ENCODE peak calls at places on chromosome 18, in eight cellular contexts. J is upper lobe of right lung, K is cardiac muscle cell, N is HCT116, M is bronchial epithelial cell, O is H9, A is stomach, B is PC-9. W is an unnamed sample. For H3K27me3, the result is how much of the 10 kb centered on the place peaks cover.

GRCh38 chr18:5150888-5151287 is 46.2 kb downstream of the AKAIN1 start:
- DNase-seq in J (no peak), K (no peak), N (no peak), M (no peak), O (no peak), A (no peak), B (no peak), W (no peak)

GRCh38 chr18:29164993-29165599 is 988.2 kb upstream of the CDH2 start:
- DNase-seq in J (no peak), K (peak), N (peak), M (peak), O (no peak), A (no peak), B (no peak), W (no peak)

GRCh38 chr18:3150274-3150673 is 69.5 kb downstream of the MYOM1 start:
- DNase-seq in J (no peak), K (no peak), N (no peak), M (no peak), O (no peak), A (no peak), B (no peak), W (no peak)

GRCh38 chr18:8668381-8668780 is 37.0 kb upstream of the MTCL1 start:
- DNase-seq in J (no peak), K (no peak), N (no peak), M (peak), O (no peak), A (no peak), B (no peak), W (no peak)

GRCh38 chr18:31557446-31557845 is 34.2 kb upstream of the TTR start:
- DNase-seq in J (no peak), K (no peak), N (no peak), M (no peak), O (peak), A (no peak), B (no peak), W (no peak)

GRCh38 chr18:46668135-46668534 is 11.1 kb upstream of the LOXHD1 start:
- DNase-seq in J (no peak), K (no peak), N (no peak), M (no peak), O (no peak), A (no peak), B (no peak), W (peak)

GRCh38 chr18:58754544-58755068 is 83.3 kb downstream of the MALT1 start:
- DNase-seq in J (peak), K (peak), N (no peak), M (no peak), O (no peak), A (no peak), B (no peak), W (no peak)

GRCh38 chr18:74499633-74500032 is 3.5 kb downstream of the CNDP2 start:
- DNase-seq in J (peak), K (no peak), N (no peak), M (peak), O (peak), A (peak), B (peak), W (peak)

GRCh38 chr18:79426376-79427300 is 30.9 kb downstream of the NFATC1 start:
- DNase-seq in J (no peak), K (no peak), N (no peak), M (no peak), O (no peak), A (no peak), B (no peak), W (no peak)

GRCh38 chr18:79429785-79430281 is 34.1 kb downstream of the NFATC1 start:
- DNase-seq in J (no peak), K (no peak), N (no peak), M (no peak), O (no peak), A (no peak), B (no peak), W (no peak)

GRCh38 chr18:79429381-79429780 is 33.7 kb downstream of the NFATC1 start:
- DNase-seq in J (no peak), K (no peak), N (no peak), M (no peak), O (no peak), A (no peak), B (no peak), W (no peak)

GRCh38 chr18:79427368-79428225 is 31.9 kb downstream of the NFATC1 start:
- DNase-seq in J (no peak), K (no peak), N (no peak), M (no peak), O (no peak), A (no peak), B (no peak), W (no peak)

GRCh38 chr18:79428287-79428686 is 32.6 kb downstream of the NFATC1 start:
- DNase-seq in J (no peak), K (no peak), N (no peak), M (no peak), O (no peak), A (no peak), B (no peak), W (no peak)
- H3K27me3 ChIP-seq in J (under half), K (under half), N (under half), M (under half), O (under half), A (under half), B (under half), W (under half)

GRCh38 chr18:22034276-22034675 is 135.1 kb upstream of the GATA6 start:
- DNase-seq in J (no peak), K (no peak), N (no peak), M (no peak), O (no peak), A (no peak), B (no peak), W (no peak)
- H3K27me3 ChIP-seq in J (under half), K (under half), N (under half), M (under half), O (under half), A (under half), B (under half), W (under half)

DNA sequence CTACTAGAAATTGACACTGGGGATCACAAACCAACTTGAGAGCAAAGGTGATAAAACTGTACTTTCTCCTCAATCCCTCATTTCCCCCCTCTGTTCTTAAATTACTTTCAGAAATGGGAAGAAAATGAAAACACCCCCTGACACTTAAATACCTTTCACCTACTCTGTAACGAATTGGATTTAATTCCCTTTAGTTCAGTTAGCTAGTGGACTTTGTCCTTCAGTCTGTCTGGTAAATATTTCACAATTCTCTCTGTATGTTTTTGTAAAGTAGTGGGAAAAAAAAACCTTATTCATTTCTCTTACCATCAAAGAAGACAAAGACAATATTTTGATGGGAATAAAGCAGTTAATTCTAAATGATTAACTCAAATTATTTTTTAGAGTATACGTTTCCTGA is 85.7 kb downstream of the CDH2 start:
- DNase-seq in J (no peak), K (no peak), N (no peak), M (no peak), O (no peak), A (no peak), B (no peak), W (no peak)
- H3K27me3 ChIP-seq in J (under half), K (under half), N (under half), M (under half), O (under half), A (under half), B (under half), W (under half)

DNA sequence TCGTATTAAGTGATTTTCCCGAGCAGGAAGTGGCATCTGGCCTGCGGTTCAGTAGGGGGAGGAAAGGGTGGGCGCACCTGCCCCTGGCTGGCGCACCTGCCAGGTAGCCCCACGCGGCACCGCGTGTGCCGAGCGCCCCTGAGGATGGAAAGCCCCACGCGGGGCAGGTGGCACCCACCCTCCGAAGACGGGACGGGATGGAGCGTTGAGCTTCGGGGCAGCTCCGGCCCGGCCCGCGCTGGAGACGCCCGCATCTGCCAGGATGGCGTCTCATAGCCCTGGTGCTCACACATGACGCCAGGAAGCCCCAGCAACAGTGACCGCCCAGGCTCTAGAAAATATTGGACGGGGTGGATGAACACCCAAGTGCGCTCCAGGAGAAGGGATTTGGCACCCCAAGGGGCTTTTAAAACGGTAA is 2.5 kb upstream of the NFATC1 start:
- DNase-seq in J (peak), K (no peak), N (no peak), M (no peak), O (no peak), A (no peak), B (no peak), W (peak)
- H3K27me3 ChIP-seq in J (under half), K (half or more), N (under half), M (under half), O (under half), A (half or more), B (under half), W (under half)

GRCh38 chr18:13281406-13281805 is 62.8 kb downstream of the LDLRAD4 start:
- DNase-seq in J (peak), K (no peak), N (no peak), M (no peak), O (no peak), A (no peak), B (no peak), W (no peak)
- H3K27me3 ChIP-seq in J (under half), K (under half), N (under half), M (under half), O (under half), A (under half), B (half or more), W (under half)

DNA sequence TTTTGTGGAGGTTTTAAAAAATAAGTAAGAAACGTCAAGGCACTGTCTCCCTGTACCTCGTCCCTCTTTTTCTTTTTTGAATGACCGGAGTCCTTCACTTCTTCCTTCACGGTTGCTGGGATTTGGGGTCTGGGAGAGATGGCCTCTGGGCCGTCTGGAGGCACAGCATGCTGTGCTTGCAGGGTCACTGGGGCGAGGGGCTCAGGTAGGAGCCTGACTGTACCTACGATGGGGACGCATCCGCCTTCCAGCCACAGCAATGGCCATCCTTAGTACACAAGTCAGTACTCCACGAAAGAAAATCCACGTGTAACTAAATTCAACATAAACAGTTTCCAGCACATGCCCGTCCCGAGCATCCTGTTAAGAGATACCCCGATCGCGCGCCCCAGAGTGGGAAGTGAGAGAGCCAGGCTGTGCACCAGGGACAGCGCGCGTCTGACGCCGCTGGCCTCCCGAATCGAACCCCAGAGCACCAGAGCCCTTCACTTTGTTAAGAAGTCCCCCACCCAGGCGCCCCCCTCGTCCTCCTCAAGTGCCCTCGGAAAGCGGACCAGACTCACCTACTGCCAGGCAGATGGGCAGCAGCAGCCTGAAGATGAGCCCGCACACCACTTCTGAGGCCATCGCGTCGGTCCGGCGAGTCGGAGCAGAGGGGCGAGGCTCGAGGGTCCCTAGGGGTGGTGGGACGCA is 1.3 kb downstream of the PIEZO2 start:
- DNase-seq in J (no peak), K (no peak), N (no peak), M (no peak), O (peak), A (no peak), B (no peak), W (no peak)
- H3K27me3 ChIP-seq in J (under half), K (half or more), N (under half), M (under half), O (under half), A (half or more), B (half or more), W (under half)

GRCh38 chr18:39746201-39746600 is 2180.6 kb upstream of the CELF4 start:
- DNase-seq in J (no peak), K (no peak), N (no peak), M (no peak), O (no peak), A (no peak), B (no peak), W (no peak)
- H3K27me3 ChIP-seq in J (under half), K (under half), N (under half), M (under half), O (under half), A (under half), B (under half), W (under half)

DNA sequence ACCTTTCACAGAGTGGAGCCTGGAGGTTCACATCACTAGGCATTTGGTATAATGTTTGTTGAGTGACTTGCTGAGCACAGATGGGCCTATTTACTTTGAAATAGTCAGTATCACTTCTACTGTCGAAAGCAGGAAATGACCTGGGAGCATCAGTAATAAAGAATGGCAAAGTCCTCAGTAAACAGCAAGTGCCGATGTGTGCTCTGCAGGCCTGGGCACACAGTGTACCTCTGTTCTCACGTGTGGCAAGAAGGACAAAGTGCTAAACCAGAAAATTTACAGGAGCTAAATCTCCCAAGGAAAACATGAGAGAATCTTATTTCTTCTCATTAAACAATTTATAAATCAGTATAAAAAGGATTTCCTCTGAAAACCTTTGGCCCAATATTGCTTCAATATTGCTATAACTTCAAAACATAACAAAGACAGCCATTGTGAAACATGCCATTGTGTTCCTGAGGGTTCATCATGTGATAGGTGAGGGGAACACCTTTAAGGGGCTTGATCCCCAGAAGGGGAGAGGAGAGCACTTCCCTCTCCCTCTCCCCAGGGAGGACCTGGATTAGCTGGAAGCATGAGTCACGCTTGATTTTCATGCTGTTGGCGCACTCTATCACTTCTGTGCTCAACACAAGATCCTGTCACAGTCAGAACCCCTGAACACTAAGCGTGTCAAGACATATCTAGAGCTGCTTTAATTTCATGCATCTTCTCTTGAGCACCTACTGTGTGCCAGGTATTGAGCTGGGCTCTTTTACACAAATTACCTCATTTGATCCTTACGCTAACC is 131.5 kb upstream of the SMAD2 start:
- DNase-seq in J (peak), K (no peak), N (no peak), M (peak), O (no peak), A (no peak), B (no peak), W (no peak)
- H3K27me3 ChIP-seq in J (under half), K (under half), N (under half), M (under half), O (under half), A (under half), B (under half), W (under half)

GRCh38 chr18:62781893-62782292 is 66.6 kb downstream of the PHLPP1 start:
- DNase-seq in J (no peak), K (no peak), N (no peak), M (peak), O (no peak), A (no peak), B (peak), W (peak)

GRCh38 chr18:62786689-62787088 is 71.3 kb downstream of the PHLPP1 start:
- DNase-seq in J (no peak), K (no peak), N (no peak), M (no peak), O (no peak), A (no peak), B (no peak), W (no peak)

GRCh38 chr18:62781262-62781661 is 65.9 kb downstream of the PHLPP1 start:
- DNase-seq in J (no peak), K (no peak), N (no peak), M (peak), O (no peak), A (no peak), B (no peak), W (no peak)

GRCh38 chr18:62784966-62785413 is 69.6 kb downstream of the PHLPP1 start:
- DNase-seq in J (no peak), K (no peak), N (no peak), M (no peak), O (no peak), A (no peak), B (no peak), W (peak)

DNA sequence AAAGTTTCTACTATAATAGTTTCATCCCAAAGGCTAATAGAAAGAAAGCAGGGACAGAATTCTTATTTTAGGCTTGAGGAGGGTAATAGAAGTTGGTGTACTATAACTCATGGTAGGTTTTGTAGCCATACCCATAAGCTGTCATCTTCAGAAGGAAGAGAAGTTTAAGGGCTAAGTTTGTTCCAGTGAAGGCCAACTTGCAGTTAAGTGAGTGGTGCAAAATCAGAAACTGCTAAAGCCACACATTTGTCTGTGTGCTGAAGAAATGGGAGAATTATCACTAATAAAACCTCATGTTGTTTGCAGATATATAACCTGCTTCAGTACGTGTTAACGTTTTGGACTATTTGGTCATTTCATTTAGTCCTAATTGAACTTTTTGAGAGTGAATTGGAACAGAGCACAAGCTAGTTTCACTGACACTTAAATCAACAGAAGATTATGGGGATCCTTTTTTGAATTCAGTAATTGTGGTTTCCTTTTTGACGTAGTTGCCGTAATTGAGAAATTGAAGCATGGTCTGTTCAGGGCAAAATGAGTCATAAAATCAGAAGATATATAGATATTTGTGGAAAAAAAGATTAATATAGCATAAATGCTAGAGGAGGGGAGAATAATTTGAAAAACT is 69.1 kb downstream of the PHLPP1 start:
- DNase-seq in J (no peak), K (no peak), N (no peak), M (no peak), O (no peak), A (no peak), B (no peak), W (no peak)
- H3K27me3 ChIP-seq in J (under half), K (under half), N (under half), M (under half), O (under half), A (under half), B (under half), W (under half)